ENCODE peak calls at places on chromosomes 16 and 17, in seven cellular contexts. N, U, D, L, C, F and B are unnamed samples.

GRCh38 chr16:75943705-75944514 is 217.6 kb upstream of the CPHXL start:
- DNase-seq in N (no peak), C (no peak), F (no peak), U (no peak), D (no peak), L (peak; percentile 7), B (peak; percentile 59)

GRCh38 chr16:48350716-48351115 is 34.5 kb downstream of the SIAH1 start:
- DNase-seq in U (no peak), C (no peak), L (no peak), N (no peak), F (peak; percentile 56), D (no peak), B (no peak)

GRCh38 chr16:64152010-64152767 is 969.7 kb downstream of the CDH11 start:
- DNase-seq in U (peak; percentile 53), F (no peak), L (no peak), C (no peak), N (no peak), D (no peak), B (no peak)

GRCh38 chr16:10840703-10841102 is 22.1 kb upstream of the TVP23A start:
- DNase-seq in F (no peak), U (no peak), D (no peak), L (no peak), C (no peak), N (no peak), B (no peak)

GRCh38 chr16:68146583-68146982 is 61.4 kb downstream of the NFATC3 start:
- DNase-seq in F (no peak), L (peak; percentile 50), C (no peak), D (no peak), U (no peak), N (peak; percentile 60), B (no peak)

GRCh38 chr16:27526169-27526568 is 23.5 kb downstream of the GTF3C1 start:
- DNase-seq in F (no peak), C (no peak), L (no peak), U (no peak), N (no peak), D (no peak), B (no peak)

GRCh38 chr16:69513180-69513966 is 52.4 kb upstream of the NFAT5 start:
- DNase-seq in D (no peak), U (peak; percentile 78), N (peak; percentile 58), F (peak; percentile 95), C (no peak), L (no peak), B (peak; percentile 62)

GRCh38 chr17:37219876-37220608 is 155.7 kb upstream of the C17orf78 start:
- DNase-seq in F (peak; percentile 12), L (no peak), C (no peak), D (no peak), U (no peak), N (peak; percentile 25), B (no peak)

GRCh38 chr17:9598661-9599060 is 22.2 kb downstream of the CFAP52 start:
- DNase-seq in D (no peak), N (no peak), F (peak; percentile 21), L (no peak), C (no peak), U (no peak), B (no peak)

GRCh38 chr17:8739104-8739503 is 5.5 kb downstream of the CCDC42 start:
- DNase-seq in L (no peak), U (no peak), N (no peak), F (no peak), C (no peak), D (no peak), B (peak; percentile 45)

GRCh38 chr17:8067806-8068205 is 19.7 kb downstream of the ALOX12B start:
- DNase-seq in N (no peak), F (no peak), C (no peak), U (no peak), L (no peak), D (no peak), B (no peak)

GRCh38 chr16:89700649-89701424 is 668 bp downstream of the SPATA2L start:
- DNase-seq in U (no peak), L (peak; percentile 60), F (peak; percentile 69), D (peak; percentile 51), C (peak; percentile 70), N (no peak), B (peak; percentile 75)

GRCh38 chr17:29562615-29563014 is 4.2 kb downstream of the ABHD15 start:
- DNase-seq in L (no peak), F (no peak), D (no peak), U (no peak), C (no peak), N (no peak), B (no peak)

GRCh38 chr16:85750827-85751641 is at the start of gene C16orf74:
- DNase-seq in F (peak; percentile 68), U (no peak), L (no peak), C (peak; percentile 64), D (no peak), N (peak; percentile 41), B (no peak)

GRCh38 chr17:31918701-31919128 is 17.2 kb upstream of the UTP6 start:
- DNase-seq in D (no peak), U (no peak), C (no peak), L (peak; percentile 5), F (peak; percentile 14), N (no peak), B (no peak)

GRCh38 chr16:84360748-84361147 is 7.6 kb upstream of the ATP2C2 start:
- DNase-seq in N (no peak), C (no peak), L (no peak), U (no peak), D (no peak), F (no peak), B (no peak)

GRCh38 chr17:28381141-28381825 is 9.8 kb downstream of the SARM1 start:
- DNase-seq in U (no peak), F (no peak), C (peak; percentile 54), D (no peak), L (no peak), N (no peak), B (peak; percentile 78)

GRCh38 chr17:29726721-29727252 is 104.1 kb upstream of the CORO6 start:
- DNase-seq in D (no peak), C (no peak), F (no peak), N (peak; percentile 19), L (no peak), U (no peak), B (no peak)

GRCh38 chr16:273547-274421 is 2.0 kb downstream of the RGS11 start:
- DNase-seq in F (no peak), D (no peak), C (peak; percentile 80), L (no peak), U (no peak), N (no peak), B (no peak)

GRCh38 chr17:81337449-81337848 is 42.3 kb upstream of the SLC38A10 start:
- DNase-seq in F (no peak), D (no peak), L (no peak), U (no peak), N (no peak), C (peak; percentile 80), B (no peak)

GRCh38 chr17:81980752-81981239 is 3.4 kb downstream of the ASPSCR1 start:
- DNase-seq in L (no peak), U (no peak), D (no peak), F (no peak), C (no peak), N (no peak), B (no peak)

GRCh38 chr17:82921426-82921825 is 81.6 kb upstream of the ZNF750 start:
- DNase-seq in C (no peak), L (no peak), D (no peak), U (no peak), F (no peak), N (no peak), B (no peak)

GRCh38 chr17:27976331-27976730 is 66.1 kb upstream of the NLK start:
- DNase-seq in F (no peak), N (no peak), C (no peak), D (no peak), L (no peak), U (no peak), B (no peak)

GRCh38 chr17:38617074-38617860 is 11.5 kb upstream of the SRCIN1 start:
- DNase-seq in L (no peak), C (no peak), D (no peak), U (no peak), F (no peak), N (no peak), B (no peak)

GRCh38 chr16:56382901-56383355 is 42.4 kb downstream of the AMFR start:
- DNase-seq in F (peak; percentile 89), D (no peak), L (peak; percentile 56), U (no peak), N (peak; percentile 19), C (no peak), B (no peak)

GRCh38 chr17:48100591-48101011 is 677 bp downstream of the CBX1 start:
- DNase-seq in C (peak; percentile 79), F (peak; percentile 66), U (no peak), N (peak; percentile 61), D (no peak), L (peak; percentile 54), B (peak; percentile 91)

GRCh38 chr17:40350410-40351184 is 13.9 kb downstream of the GJD3 start:
- DNase-seq in F (no peak), L (no peak), D (no peak), N (no peak), C (peak; percentile 28), U (no peak), B (no peak)

GRCh38 chr16:64983983-64984382 is 137.9 kb downstream of the CDH11 start:
- DNase-seq in U (peak; percentile 57), F (peak; percentile 2), L (peak; percentile 5), C (peak; percentile 26), N (peak; percentile 70), D (no peak), B (peak; percentile 51)

GRCh38 chr17:77088455-77089117 is 52.2 kb upstream of the SEC14L1 start:
- DNase-seq in U (peak; percentile 86), C (peak; percentile 88), F (peak; percentile 92), D (peak; percentile 78), N (peak; percentile 98), L (peak; percentile 99), B (peak; percentile 95)
- H3K4me3 ChIP-seq in U (peak overlapping the region; percentile 86), C (peak overlapping the region; percentile 90), F (peak overlapping the region; percentile 62), D (peak overlapping the region; percentile 80), N (peak overlapping the region; percentile 79), L (peak overlapping the region; percentile 94), B (peak overlapping the region; percentile 84)

GRCh38 chr16:29977063-29977462 is 3.4 kb downstream of the TAOK2 start:
- DNase-seq in L (no peak), F (no peak), C (no peak), N (no peak), D (no peak), U (no peak), B (no peak)
- H3K4me3 ChIP-seq in L (no peak overlapping the region), F (no peak overlapping the region), C (no peak overlapping the region), N (peak overlapping the region; percentile 92), D (no peak overlapping the region), U (no peak overlapping the region), B (no peak overlapping the region)

GRCh38 chr16:71627631-71628236 is 1.8 kb downstream of the MARVELD3 start:
- DNase-seq in U (no peak), D (no peak), N (no peak), L (no peak), C (peak; percentile 49), F (no peak), B (no peak)
- H3K4me3 ChIP-seq in U (no peak overlapping the region), D (no peak overlapping the region), N (no peak overlapping the region), L (no peak overlapping the region), C (peak overlapping the region; percentile 77), F (no peak overlapping the region), B (peak overlapping the region; percentile 85)

DNA sequence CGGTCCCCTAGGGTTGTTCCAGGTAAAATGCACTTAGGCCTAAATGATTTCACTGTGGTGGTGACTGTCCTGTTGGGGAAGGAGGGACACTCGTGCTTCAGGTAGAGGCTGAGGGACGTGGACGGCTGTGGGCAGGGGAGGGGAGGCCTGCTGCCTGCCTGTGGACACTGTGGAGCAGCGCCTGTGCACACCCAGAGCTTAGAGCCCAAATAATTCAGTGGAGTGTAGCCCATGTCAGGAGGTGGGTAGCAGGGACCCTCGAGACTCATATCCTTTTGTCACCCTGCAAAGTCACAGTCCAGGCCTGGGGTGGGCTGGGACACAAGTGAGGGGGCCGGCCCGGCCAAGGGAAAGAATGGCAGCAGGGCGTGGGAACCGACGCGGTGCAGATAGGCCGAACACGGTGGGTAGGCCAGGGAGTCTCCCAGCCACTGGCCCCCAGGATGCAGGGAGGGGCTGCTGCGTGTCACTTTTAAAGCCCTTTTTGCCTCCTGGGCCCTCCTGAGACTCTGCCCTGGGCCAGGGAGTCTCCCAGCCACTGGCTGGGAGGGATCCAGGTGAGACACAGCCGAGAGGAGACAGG is 733 bp upstream of the NHERF2 start:
- DNase-seq in L (no peak), F (no peak), N (no peak), C (no peak), D (no peak), U (no peak), B (no peak)
- H3K4me3 ChIP-seq in L (peak overlapping the region; percentile 45), F (no peak overlapping the region), N (no peak overlapping the region), C (peak overlapping the region; percentile 19), D (no peak overlapping the region), U (no peak overlapping the region), B (no peak overlapping the region)